ENCODE peak calls at places on chromosomes 3 and 15, in four cellular contexts. U, O, P and X are unnamed samples.

GRCh38 chr15:69758810-69759410 is 306.3 kb downstream of the RPLP1 start:
- DNase-seq in O (peak), U (no peak), P (peak), X (no peak)

GRCh38 chr15:88882745-88883144 is 12.6 kb downstream of the HAPLN3 start:
- DNase-seq in U (no peak), P (no peak), O (no peak), X (no peak)

GRCh38 chr3:184748219-184749135 is 36.6 kb upstream of the MAGEF1 start:
- DNase-seq in P (peak), O (no peak), U (peak), X (peak)

GRCh38 chr3:43537206-43537605 is 84.6 kb downstream of the ANO10 start:
- DNase-seq in U (no peak), O (no peak), P (no peak), X (no peak)

GRCh38 chr3:30347679-30348216 is 258.7 kb upstream of the TGFBR2 start:
- DNase-seq in P (no peak), O (no peak), U (no peak), X (peak)

GRCh38 chr3:183477801-183478456 is 49.5 kb upstream of the MCF2L2 start:
- DNase-seq in U (no peak), P (no peak), O (no peak), X (no peak)

GRCh38 chr3:98903705-98904481 is 2.4 kb upstream of the DCBLD2 start:
- DNase-seq in U (no peak), O (no peak), P (no peak), X (no peak)

GRCh38 chr15:64706011-64706911 is 69.1 kb downstream of the RBPMS2 start:
- DNase-seq in P (no peak), O (no peak), U (no peak), X (no peak)

GRCh38 chr3:8442993-8443670 is 58.5 kb upstream of the LMCD1 start:
- DNase-seq in P (no peak), O (no peak), U (peak), X (no peak)

GRCh38 chr3:106457278-106458210 is 588.7 kb upstream of the CBLB start:
- DNase-seq in U (peak), P (peak), O (peak), X (no peak)

GRCh38 chr15:88018865-88019626 is 237.5 kb downstream of the NTRK3 start:
- DNase-seq in U (no peak), O (no peak), P (no peak), X (no peak)

GRCh38 chr15:99618941-99619411 is 53.2 kb downstream of the MEF2A start:
- DNase-seq in O (no peak), U (no peak), P (no peak), X (no peak)

GRCh38 chr3:86967062-86967461 is 23.9 kb downstream of the VGLL3 start:
- DNase-seq in U (no peak), P (no peak), O (no peak), X (no peak)

GRCh38 chr3:116453676-116454346 is 8.5 kb upstream of the LSAMP start:
- DNase-seq in P (no peak), U (no peak), O (no peak), X (no peak)

GRCh38 chr3:24494616-24495333 is at the start of gene THRB:
- DNase-seq in U (peak), O (no peak), P (no peak), X (no peak)

GRCh38 chr3:30611613-30612421 is 5.4 kb downstream of the TGFBR2 start:
- DNase-seq in P (no peak), O (no peak), U (peak), X (no peak)

GRCh38 chr15:99504823-99505551 is 60.8 kb upstream of the MEF2A start:
- DNase-seq in O (no peak), P (no peak), U (no peak), X (no peak)

GRCh38 chr3:82281205-82281604 is 519.8 kb upstream of the GBE1 start:
- DNase-seq in P (no peak), O (no peak), U (no peak), X (no peak)
- TF ChIP-seq REST in P (peak), O (peak), U (peak), X (no peak)

DNA sequence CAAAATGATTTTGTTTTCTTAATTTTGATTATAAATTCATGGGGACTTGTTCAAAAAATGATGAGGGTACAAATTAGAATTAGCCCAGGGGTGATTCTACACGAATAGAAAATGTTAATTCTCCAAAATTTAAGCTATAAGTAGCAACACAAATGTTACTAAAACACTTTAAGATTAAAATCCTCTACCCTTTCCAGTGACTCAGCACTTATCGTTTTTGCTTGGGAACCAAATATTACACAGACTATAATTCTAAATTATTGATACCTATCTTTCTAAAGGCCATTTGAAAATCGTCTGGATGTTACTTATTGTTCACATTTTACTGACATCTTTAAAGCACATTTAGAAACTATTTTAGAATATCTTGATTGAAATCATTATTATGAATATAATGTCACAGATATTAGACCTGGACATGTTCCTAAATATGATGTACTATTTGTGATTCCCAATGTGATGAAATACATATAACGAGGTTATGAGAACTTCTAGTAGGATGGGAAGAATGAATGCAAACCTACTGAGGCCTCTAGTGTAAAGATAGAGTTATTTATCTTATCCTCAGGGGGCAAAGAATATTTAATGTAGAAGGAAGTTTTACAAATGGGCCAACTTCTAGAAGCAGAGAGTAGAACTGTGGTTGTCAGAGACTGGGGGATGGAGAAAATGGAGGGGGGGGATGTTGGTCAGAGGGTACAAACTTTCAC is 132.0 kb upstream of the TP63 start:
- DNase-seq in O (no peak), P (no peak), U (no peak), X (no peak)
- TF ChIP-seq REST in O (no peak), P (no peak), U (no peak), X (no peak)

DNA sequence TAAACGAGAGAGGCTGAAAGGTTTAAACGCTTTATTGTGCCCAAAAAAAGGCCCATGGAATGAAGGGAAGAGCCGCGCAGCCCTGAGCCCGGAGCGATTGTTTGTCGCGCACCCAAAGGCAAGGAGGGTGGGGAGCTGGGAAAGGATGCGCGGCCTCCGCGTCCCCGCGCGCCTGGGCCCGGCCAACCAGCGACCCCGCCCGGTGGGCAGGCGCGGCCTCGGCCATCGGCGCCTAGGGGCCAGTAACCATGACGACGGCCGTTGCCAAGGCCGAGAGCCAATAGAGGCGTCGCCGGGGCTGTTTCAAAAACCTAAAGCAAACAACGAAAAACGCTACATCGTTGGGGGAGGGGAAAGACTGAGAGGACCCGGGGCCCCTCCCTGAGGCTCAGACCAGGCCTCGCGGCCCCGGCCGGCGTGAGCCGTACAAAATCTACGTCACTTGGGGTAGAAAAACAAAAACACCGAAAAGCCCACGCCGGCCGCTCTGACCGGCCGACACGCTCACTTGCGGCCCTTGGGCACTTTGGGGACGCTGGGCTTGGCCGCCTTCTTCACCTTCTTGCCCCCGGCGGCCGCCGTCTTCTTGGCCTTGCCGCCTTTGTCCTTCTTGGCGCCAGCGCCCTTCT is 36.2 kb downstream of the HMCES start:
- DNase-seq in P (no peak), O (no peak), U (peak), X (no peak)
- TF ChIP-seq REST in P (no peak), O (no peak), U (peak), X (no peak)

GRCh38 chr15:78636378-78636859 is 4.6 kb downstream of the CHRNB4 start:
- DNase-seq in P (no peak), O (no peak), U (no peak), X (no peak)

GRCh38 chr15:78637776-78638435 is 3.1 kb downstream of the CHRNB4 start:
- DNase-seq in O (no peak), U (no peak), P (no peak), X (no peak)

GRCh38 chr15:78640527-78640839 is 527 bp downstream of the CHRNB4 start:
- DNase-seq in O (no peak), U (no peak), P (no peak), X (no peak)

GRCh38 chr15:78640840-78641733 is at the start of gene CHRNB4:
- DNase-seq in P (no peak), O (no peak), U (no peak), X (no peak)

DNA sequence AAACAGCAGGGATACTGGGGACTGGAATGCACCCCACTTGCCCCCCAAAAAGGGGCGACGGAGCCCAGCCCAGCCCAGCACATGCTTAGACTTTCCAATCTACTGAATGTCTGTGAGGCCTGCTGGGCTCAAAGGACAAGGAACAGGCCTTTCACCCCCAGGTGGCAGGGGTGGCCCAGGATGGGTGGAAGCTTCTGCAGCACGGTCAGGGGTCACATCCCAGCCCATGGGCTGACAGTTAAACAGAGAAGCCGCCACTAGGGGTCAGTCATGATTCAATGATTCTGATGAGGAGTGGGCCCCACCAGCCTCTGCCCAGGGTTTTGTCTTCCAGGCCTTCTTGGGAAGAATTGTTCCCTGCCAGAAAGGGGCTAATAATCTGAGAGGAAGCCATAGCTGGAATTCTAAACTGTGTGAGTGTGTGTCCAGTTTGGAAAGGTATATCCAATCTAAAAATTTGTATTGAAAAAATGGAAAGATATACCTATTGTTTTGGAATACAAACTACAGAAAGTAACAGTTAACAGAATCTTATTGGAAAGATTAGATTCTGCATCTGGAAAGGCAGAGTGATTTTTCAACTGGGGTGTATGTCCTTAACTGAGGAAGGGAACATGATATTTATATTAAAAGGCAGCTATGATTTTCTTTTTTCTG is 2.2 kb downstream of the CHRNB4 start:
- DNase-seq in P (no peak), O (no peak), U (peak), X (no peak)
- TF ChIP-seq REST in P (no peak), O (no peak), U (no peak), X (no peak)

GRCh38 chr3:39180546-39181346 is 11.6 kb downstream of the XIRP1 start:
- DNase-seq in O (peak), U (peak), P (peak), X (no peak)
- TF ChIP-seq REST in O (no peak), U (no peak), P (no peak), X (no peak)

GRCh38 chr3:52893723-52894122 is 3.6 kb downstream of the STIMATE start:
- DNase-seq in O (no peak), U (no peak), P (no peak), X (no peak)

GRCh38 chr3:52894756-52895155 is 2.6 kb downstream of the STIMATE start:
- DNase-seq in U (no peak), O (no peak), P (no peak), X (no peak)

GRCh38 chr3:52895416-52895815 is 1.9 kb downstream of the STIMATE start:
- DNase-seq in U (no peak), P (no peak), O (no peak), X (no peak)

GRCh38 chr3:52896613-52897012 is 735 bp downstream of the STIMATE start:
- DNase-seq in U (no peak), P (no peak), O (no peak), X (no peak)

DNA sequence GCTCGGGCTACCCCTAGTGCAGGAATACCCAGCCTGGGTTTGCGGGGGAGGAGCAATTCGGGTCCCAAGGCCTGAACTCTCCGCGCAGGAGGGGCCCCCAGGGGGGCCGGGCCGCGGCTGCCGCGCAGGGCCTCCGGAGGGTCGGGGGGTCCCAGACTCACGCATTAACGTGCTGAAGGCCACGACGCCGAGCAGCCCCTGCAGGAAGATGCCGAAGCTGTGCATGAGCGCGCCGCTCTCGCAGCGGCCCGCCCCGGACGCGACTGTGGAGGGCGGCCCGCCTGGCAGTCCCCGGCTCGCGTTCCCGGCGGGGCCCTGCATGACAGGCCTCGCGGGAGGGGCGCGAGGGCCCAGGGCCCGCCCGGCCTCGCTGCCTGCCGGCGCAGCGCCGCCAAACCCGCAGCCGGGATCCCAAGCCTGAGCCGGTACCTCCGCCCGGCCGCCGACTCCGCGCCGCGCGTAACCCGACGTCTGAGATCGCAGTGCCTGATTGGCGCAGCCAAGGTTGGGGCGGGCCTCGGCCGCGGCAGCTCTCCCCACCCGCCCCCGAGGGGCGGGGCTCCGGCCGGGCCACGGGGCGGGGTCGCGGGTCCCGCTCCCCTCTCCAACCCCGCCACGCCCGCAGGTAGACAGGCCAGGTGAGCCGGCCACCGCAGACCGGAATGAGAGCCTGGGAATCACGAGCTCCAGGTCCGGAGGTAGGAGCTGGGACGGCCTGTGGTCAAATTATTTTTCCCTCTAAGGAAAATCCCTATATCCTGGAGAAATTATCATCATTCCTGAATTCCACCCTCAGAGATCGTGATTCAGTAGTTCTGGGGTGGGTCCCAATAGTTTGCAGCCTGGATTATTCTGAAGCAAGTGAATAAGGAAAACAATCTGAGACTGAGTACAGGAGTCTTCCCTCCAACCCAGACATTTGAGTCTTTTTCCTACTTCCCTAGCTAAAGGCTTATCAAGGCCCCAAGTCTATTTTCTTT is at the start of gene STIMATE:
- DNase-seq in P (no peak), O (peak), U (peak), X (no peak)
- TF ChIP-seq REST in P (no peak), O (no peak), U (no peak), X (no peak)

GRCh38 chr15:63502843-63503738 is 1.3 kb upstream of the USP3 start:
- DNase-seq in U (peak), P (peak), O (peak), X (peak)
- TF ChIP-seq REST in U (no peak), P (no peak), O (no peak), X (peak)